ENCODE peak calls at places on chromosomes 12 and 14, in seven cellular contexts. F, J, D, M, A, B and R are unnamed samples.
A peak's percentile ranks its signal among the peaks of the same experiment; 100 is the strongest.

GRCh38 chr14:68922201-68922613 is 56.9 kb downstream of the ACTN1 start:
- DNase-seq in F (no peak), J (no peak), D (no peak), M (no peak), A (no peak), B (no peak), R (no peak)

GRCh38 chr14:28681681-28682080 is 84.9 kb upstream of the FOXG1 start:
- DNase-seq in F (no peak), J (no peak), D (no peak), M (no peak), A (peak; percentile 61), B (no peak), R (no peak)

GRCh38 chr12:19191563-19191962 is 62.0 kb downstream of the PLEKHA5 start:
- DNase-seq in F (no peak), J (no peak), D (no peak), M (no peak), A (no peak), B (no peak), R (no peak)

GRCh38 chr12:46217686-46218508 is 50.9 kb downstream of the SLC38A1 start:
- DNase-seq in F (no peak), J (no peak), D (no peak), M (no peak), A (no peak), B (no peak), R (peak; percentile 96)

GRCh38 chr12:111102062-111102735 is 181.8 kb upstream of the MYL2 start:
- DNase-seq in F (no peak), J (no peak), D (no peak), M (no peak), A (no peak), B (no peak), R (no peak)

GRCh38 chr12:96401061-96401871 is 1.0 kb upstream of the CDK17 start:
- DNase-seq in F (peak; percentile 67), J (peak; percentile 51), D (peak; percentile 89), M (peak; percentile 83), A (no peak), B (peak; percentile 45), R (peak; percentile 79)

GRCh38 chr14:59330455-59330854 is 134.7 kb downstream of the GPR135 start:
- DNase-seq in F (no peak), J (no peak), D (no peak), M (no peak), A (no peak), B (no peak), R (no peak)

GRCh38 chr12:60421741-60422140 is 825.9 kb downstream of the SLC16A7 start:
- DNase-seq in F (no peak), J (no peak), D (no peak), M (peak; percentile 8), A (no peak), B (no peak), R (no peak)

GRCh38 chr12:15584366-15585041 is 204.7 kb downstream of the EPS8 start:
- DNase-seq in F (peak; percentile 19), J (peak; percentile 43), D (peak; percentile 52), M (peak; percentile 79), A (no peak), B (peak; percentile 37), R (peak; percentile 69)

DNA sequence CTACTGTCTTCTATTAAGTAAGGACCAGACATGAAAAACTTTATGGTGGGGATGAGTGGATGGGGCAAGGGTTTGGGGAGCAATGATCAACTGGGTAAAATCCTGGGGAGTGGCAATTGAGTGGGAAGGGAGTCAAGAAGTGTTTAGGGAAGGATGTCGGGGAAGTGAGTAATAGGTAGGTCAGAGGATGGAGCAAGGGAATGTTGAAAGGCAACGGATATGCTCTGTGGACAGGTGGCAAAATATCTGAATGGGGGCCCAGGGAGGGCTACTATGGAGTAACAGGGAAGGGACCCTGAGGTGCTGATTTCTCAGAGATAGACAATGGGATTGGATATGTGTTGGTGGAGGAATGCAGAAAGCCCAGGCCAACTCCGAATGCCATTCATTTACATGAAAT is 21.4 kb upstream of the FOS start:
- DNase-seq in F (no peak), J (no peak), D (peak; percentile 72), M (no peak), A (no peak), B (no peak), R (no peak)
- TF ChIP-seq MAX in F (no peak), J (no peak), D (no peak), M (no peak), A (no peak), B (no peak), R (no peak)

GRCh38 chr12:26121323-26121740 is 3.5 kb downstream of the BHLHE41 start:
- DNase-seq in F (no peak), J (no peak), D (no peak), M (no peak), A (no peak), B (no peak), R (no peak)
- H3K4me3 ChIP-seq in F (no peak overlapping the region), J (no peak overlapping the region), D (no peak overlapping the region), M (no peak overlapping the region), A (no peak overlapping the region), B (no peak overlapping the region), R (peak overlapping the region; percentile 38)

GRCh38 chr14:61553730-61554641 is 141.3 kb upstream of the HIF1A start:
- DNase-seq in F (no peak), J (no peak), D (no peak), M (peak; percentile 97), A (no peak), B (peak; percentile 99), R (peak; percentile 45)

GRCh38 chr14:61557854-61558253 is 137.5 kb upstream of the HIF1A start:
- DNase-seq in F (no peak), J (no peak), D (no peak), M (no peak), A (no peak), B (no peak), R (no peak)

GRCh38 chr14:61557262-61557661 is 138.1 kb upstream of the HIF1A start:
- DNase-seq in F (no peak), J (no peak), D (no peak), M (no peak), A (no peak), B (no peak), R (no peak)

GRCh38 chr14:61556455-61556854 is 138.9 kb upstream of the HIF1A start:
- DNase-seq in F (no peak), J (no peak), D (no peak), M (no peak), A (no peak), B (peak; percentile 50), R (no peak)

GRCh38 chr14:61555056-61555838 is 140.1 kb upstream of the HIF1A start:
- DNase-seq in F (no peak), J (no peak), D (no peak), M (no peak), A (no peak), B (no peak), R (no peak)
- TF ChIP-seq POLR2A in F (no peak), J (no peak), D (no peak), M (no peak), A (no peak), B (no peak), R (no peak)

DNA sequence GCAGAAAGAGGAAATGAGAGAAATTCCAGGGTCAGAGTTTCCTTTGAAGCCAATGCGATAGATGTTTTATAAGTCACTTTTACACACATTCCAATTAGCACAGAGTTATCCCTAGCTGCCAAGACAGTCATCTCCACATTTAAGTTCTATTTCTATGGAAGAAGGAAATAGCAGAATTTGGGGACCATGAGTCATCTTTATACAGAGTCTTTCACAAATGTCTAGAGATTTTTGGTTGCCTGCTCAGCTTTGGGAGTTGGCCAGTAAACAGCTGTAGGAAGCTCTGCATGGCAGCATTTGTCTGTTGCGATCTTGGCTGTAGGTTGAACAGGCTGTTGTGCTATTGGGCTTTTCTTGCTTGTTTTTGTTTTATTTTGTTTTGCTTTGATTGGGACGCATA is 884.3 kb downstream of the GALC start:
- DNase-seq in F (no peak), J (no peak), D (no peak), M (no peak), A (no peak), B (no peak), R (no peak)
- TF ChIP-seq MAX in F (no peak), J (no peak), D (no peak), M (no peak), A (no peak), B (no peak), R (no peak)

GRCh38 chr14:24213866-24214652 is 771 bp upstream of the CHMP4A start:
- DNase-seq in F (no peak), J (no peak), D (no peak), M (no peak), A (no peak), B (peak; percentile 42), R (no peak)
- H3K4me3 ChIP-seq in F (peak overlapping the region; percentile 85), J (peak overlapping the region; percentile 89), D (no peak overlapping the region), M (peak overlapping the region; percentile 57), A (peak overlapping the region; percentile 92), B (peak overlapping the region; percentile 98), R (peak overlapping the region; percentile 82)